ENCODE peak calls at places on chromosomes 16 and 17, in six cellular contexts. One of them, this sample, is unnamed.

GRCh38 chr16:66332599-66332998 is 33.9 kb upstream of the CDH5 start:
- DNase-seq in WTC11: no peak
- DNase-seq in HepG2: no peak
- DNase-seq in H1: no peak
- DNase-seq in K562: no peak
- DNase-seq in endothelial cell of umbilical vein: no peak
- DNase-seq in this sample: no peak

GRCh38 chr17:10844667-10845387 is 6.9 kb upstream of the PIRT start:
- DNase-seq in WTC11: peak
- DNase-seq in K562: peak
- DNase-seq in endothelial cell of umbilical vein: peak
- DNase-seq in HepG2: peak
- DNase-seq in H1: peak
- DNase-seq in this sample: peak

GRCh38 chr17:72008236-72008874 is 112.5 kb upstream of the SOX9 start:
- DNase-seq in K562: no peak
- DNase-seq in WTC11: no peak
- DNase-seq in HepG2: no peak
- DNase-seq in H1: no peak
- DNase-seq in endothelial cell of umbilical vein: no peak
- DNase-seq in this sample: no peak

GRCh38 chr16:83475108-83475507 is 332.7 kb upstream of the HSBP1 start:
- DNase-seq in H1: no peak
- DNase-seq in K562: peak
- DNase-seq in HepG2: no peak
- DNase-seq in endothelial cell of umbilical vein: no peak
- DNase-seq in WTC11: no peak
- DNase-seq in this sample: no peak

GRCh38 chr16:10600792-10601443 is 20.5 kb upstream of the EMP2 start:
- DNase-seq in H1: no peak
- DNase-seq in WTC11: no peak
- DNase-seq in K562: no peak
- DNase-seq in HepG2: no peak
- DNase-seq in endothelial cell of umbilical vein: no peak
- DNase-seq in this sample: no peak

GRCh38 chr17:35449371-35449931 is 885 bp upstream of the SLFN13 start:
- DNase-seq in endothelial cell of umbilical vein: no peak
- DNase-seq in H1: peak
- DNase-seq in WTC11: peak
- DNase-seq in K562: no peak
- DNase-seq in HepG2: no peak
- DNase-seq in this sample: no peak

GRCh38 chr17:5877948-5878347 is 192.2 kb upstream of the WSCD1 start:
- DNase-seq in K562: no peak
- DNase-seq in WTC11: no peak
- DNase-seq in HepG2: no peak
- DNase-seq in endothelial cell of umbilical vein: no peak
- DNase-seq in H1: no peak
- DNase-seq in this sample: no peak

GRCh38 chr16:82452002-82452741 is 174.6 kb upstream of the CDH13 start:
- DNase-seq in WTC11: no peak
- DNase-seq in K562: no peak
- DNase-seq in HepG2: no peak
- DNase-seq in H1: no peak
- DNase-seq in endothelial cell of umbilical vein: no peak
- DNase-seq in this sample: no peak

GRCh38 chr17:47733414-47734288 is 615 bp downstream of the TBX21 start:
- DNase-seq in endothelial cell of umbilical vein: no peak
- DNase-seq in HepG2: no peak
- DNase-seq in K562: no peak
- DNase-seq in WTC11: no peak
- DNase-seq in H1: no peak
- DNase-seq in this sample: no peak

GRCh38 chr16:12120331-12120981 is 143.9 kb downstream of the SNX29 start:
- DNase-seq in endothelial cell of umbilical vein: no peak
- DNase-seq in WTC11: no peak
- DNase-seq in K562: no peak
- DNase-seq in H1: no peak
- DNase-seq in HepG2: no peak
- DNase-seq in this sample: no peak

GRCh38 chr17:57142925-57143324 is 57.9 kb downstream of the AKAP1 start:
- DNase-seq in HepG2: no peak
- DNase-seq in H1: no peak
- DNase-seq in K562: no peak
- DNase-seq in WTC11: no peak
- DNase-seq in endothelial cell of umbilical vein: no peak
- DNase-seq in this sample: peak

GRCh38 chr16:11087691-11088431 is 143.5 kb downstream of the CLEC16A start:
- DNase-seq in WTC11: peak
- DNase-seq in H1: no peak
- DNase-seq in HepG2: no peak
- DNase-seq in endothelial cell of umbilical vein: no peak
- DNase-seq in K562: no peak
- DNase-seq in this sample: no peak

GRCh38 chr16:73432794-73433455 is 385.0 kb upstream of the ZFHX3 start:
- DNase-seq in WTC11: no peak
- DNase-seq in endothelial cell of umbilical vein: no peak
- DNase-seq in H1: no peak
- DNase-seq in K562: no peak
- DNase-seq in HepG2: no peak
- DNase-seq in this sample: no peak
- TF ChIP-seq JUN in WTC11: no peak
- TF ChIP-seq JUN in endothelial cell of umbilical vein: no peak
- TF ChIP-seq JUN in H1: no peak
- TF ChIP-seq JUN in K562: no peak
- TF ChIP-seq JUN in HepG2: no peak
- TF ChIP-seq JUN in this sample: no peak

GRCh38 chr16:7140899-7141298 is 191.7 kb upstream of the RBFOX1 start:
- DNase-seq in H1: no peak
- DNase-seq in WTC11: no peak
- DNase-seq in HepG2: no peak
- DNase-seq in K562: no peak
- DNase-seq in endothelial cell of umbilical vein: no peak
- DNase-seq in this sample: no peak
- TF ChIP-seq JUN in H1: no peak
- TF ChIP-seq JUN in WTC11: no peak
- TF ChIP-seq JUN in HepG2: no peak
- TF ChIP-seq JUN in K562: no peak
- TF ChIP-seq JUN in endothelial cell of umbilical vein: no peak
- TF ChIP-seq JUN in this sample: no peak

GRCh38 chr17:42005128-42005527 is 12.1 kb downstream of the DNAJC7 start:
- DNase-seq in endothelial cell of umbilical vein: no peak
- DNase-seq in H1: no peak
- DNase-seq in K562: no peak
- DNase-seq in HepG2: no peak
- DNase-seq in WTC11: no peak
- DNase-seq in this sample: no peak

GRCh38 chr17:42010898-42011516 is 6.2 kb downstream of the DNAJC7 start:
- DNase-seq in H1: no peak
- DNase-seq in HepG2: peak
- DNase-seq in endothelial cell of umbilical vein: peak
- DNase-seq in WTC11: no peak
- DNase-seq in K562: peak
- DNase-seq in this sample: peak

DNA sequence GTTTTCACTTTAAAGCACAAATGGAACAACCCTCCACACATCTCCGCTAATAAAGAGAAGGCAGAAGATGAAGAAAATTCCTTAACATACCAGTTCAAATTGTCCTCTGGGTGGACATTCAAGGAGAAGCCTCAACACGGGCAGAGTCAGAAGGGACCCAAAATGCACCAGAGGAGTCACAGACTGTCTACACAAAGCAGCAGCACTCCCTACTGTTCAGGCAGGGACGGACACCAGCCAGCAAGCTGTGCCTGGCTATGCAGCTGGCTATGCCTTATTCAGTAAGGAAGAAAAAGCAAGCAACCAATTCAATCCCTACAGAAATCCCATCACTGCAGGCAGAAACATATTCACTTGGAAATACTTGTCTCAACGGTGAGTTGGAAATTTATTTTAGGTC is 8.1 kb downstream of the DNAJC7 start:
- DNase-seq in H1: no peak
- DNase-seq in WTC11: no peak
- DNase-seq in endothelial cell of umbilical vein: no peak
- DNase-seq in K562: no peak
- DNase-seq in HepG2: peak
- DNase-seq in this sample: no peak
- TF ChIP-seq JUN in H1: no peak
- TF ChIP-seq JUN in WTC11: no peak
- TF ChIP-seq JUN in endothelial cell of umbilical vein: no peak
- TF ChIP-seq JUN in K562: no peak
- TF ChIP-seq JUN in HepG2: no peak
- TF ChIP-seq JUN in this sample: no peak

GRCh38 chr16:259226-259625 is 16.5 kb downstream of the RGS11 start:
- DNase-seq in endothelial cell of umbilical vein: no peak
- DNase-seq in H1: no peak
- DNase-seq in HepG2: no peak
- DNase-seq in K562: peak
- DNase-seq in WTC11: no peak
- DNase-seq in this sample: no peak

GRCh38 chr16:262121-262745 is 13.5 kb downstream of the RGS11 start:
- DNase-seq in endothelial cell of umbilical vein: no peak
- DNase-seq in H1: no peak
- DNase-seq in WTC11: no peak
- DNase-seq in HepG2: no peak
- DNase-seq in K562: no peak
- DNase-seq in this sample: no peak

GRCh38 chr16:260326-260725 is 15.4 kb downstream of the RGS11 start:
- DNase-seq in H1: no peak
- DNase-seq in HepG2: no peak
- DNase-seq in K562: no peak
- DNase-seq in WTC11: no peak
- DNase-seq in endothelial cell of umbilical vein: no peak
- DNase-seq in this sample: no peak

GRCh38 chr16:259814-260253 is 15.9 kb downstream of the RGS11 start:
- DNase-seq in H1: no peak
- DNase-seq in K562: no peak
- DNase-seq in endothelial cell of umbilical vein: no peak
- DNase-seq in HepG2: no peak
- DNase-seq in WTC11: no peak
- DNase-seq in this sample: no peak

GRCh38 chr16:261031-261691 is 14.6 kb downstream of the RGS11 start:
- DNase-seq in WTC11: no peak
- DNase-seq in K562: no peak
- DNase-seq in H1: no peak
- DNase-seq in endothelial cell of umbilical vein: no peak
- DNase-seq in HepG2: no peak
- DNase-seq in this sample: no peak
- TF ChIP-seq JUN in WTC11: no peak
- TF ChIP-seq JUN in K562: no peak
- TF ChIP-seq JUN in H1: no peak
- TF ChIP-seq JUN in endothelial cell of umbilical vein: no peak
- TF ChIP-seq JUN in HepG2: no peak
- TF ChIP-seq JUN in this sample: no peak

GRCh38 chr16:29784901-29785500 is 5.5 kb upstream of the KIF22 start:
- DNase-seq in endothelial cell of umbilical vein: peak
- DNase-seq in H1: peak
- DNase-seq in WTC11: peak
- DNase-seq in K562: peak
- DNase-seq in HepG2: no peak
- DNase-seq in this sample: no peak
- TF ChIP-seq JUN in endothelial cell of umbilical vein: no peak
- TF ChIP-seq JUN in H1: no peak
- TF ChIP-seq JUN in WTC11: no peak
- TF ChIP-seq JUN in K562: no peak
- TF ChIP-seq JUN in HepG2: no peak
- TF ChIP-seq JUN in this sample: no peak

GRCh38 chr16:3094289-3095027 is 4.6 kb downstream of the ZSCAN10 start:
- DNase-seq in H1: peak
- DNase-seq in K562: peak
- DNase-seq in HepG2: peak
- DNase-seq in endothelial cell of umbilical vein: peak
- DNase-seq in WTC11: peak
- DNase-seq in this sample: peak

GRCh38 chr16:3095869-3096268 is 3.2 kb downstream of the ZSCAN10 start:
- DNase-seq in HepG2: no peak
- DNase-seq in WTC11: no peak
- DNase-seq in K562: peak
- DNase-seq in endothelial cell of umbilical vein: no peak
- DNase-seq in H1: no peak
- DNase-seq in this sample: peak

GRCh38 chr16:3098459-3099394 is at the start of gene ZSCAN10:
- DNase-seq in H1: peak
- DNase-seq in endothelial cell of umbilical vein: no peak
- DNase-seq in K562: no peak
- DNase-seq in WTC11: peak
- DNase-seq in HepG2: no peak
- DNase-seq in this sample: no peak

GRCh38 chr16:3097266-3097665 is 1.8 kb downstream of the ZSCAN10 start:
- DNase-seq in HepG2: no peak
- DNase-seq in K562: no peak
- DNase-seq in endothelial cell of umbilical vein: no peak
- DNase-seq in H1: no peak
- DNase-seq in WTC11: no peak
- DNase-seq in this sample: no peak

DNA sequence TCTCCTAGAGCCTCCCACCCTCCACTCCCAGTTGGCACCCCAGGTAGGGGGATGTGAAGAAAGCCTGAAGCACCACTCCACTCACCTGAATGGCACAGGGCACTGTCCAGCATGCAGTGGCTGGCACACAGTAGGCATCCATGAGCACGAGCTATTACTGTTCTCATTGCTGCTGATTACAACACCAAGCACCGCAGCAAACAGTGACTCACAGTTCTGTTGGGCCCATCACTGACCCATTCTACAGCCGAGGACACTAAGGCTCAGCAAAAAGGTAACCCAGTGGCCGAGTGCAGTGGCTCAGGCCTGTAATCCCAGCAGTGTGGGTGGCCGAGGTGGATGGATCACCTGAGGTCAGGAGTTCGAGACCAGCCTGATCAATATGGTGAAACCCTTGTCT is 2.7 kb downstream of the ZSCAN10 start:
- DNase-seq in K562: no peak
- DNase-seq in endothelial cell of umbilical vein: no peak
- DNase-seq in HepG2: no peak
- DNase-seq in H1: no peak
- DNase-seq in WTC11: no peak
- DNase-seq in this sample: no peak
- TF ChIP-seq JUN in K562: no peak
- TF ChIP-seq JUN in endothelial cell of umbilical vein: no peak
- TF ChIP-seq JUN in HepG2: no peak
- TF ChIP-seq JUN in H1: no peak
- TF ChIP-seq JUN in WTC11: no peak
- TF ChIP-seq JUN in this sample: no peak

This sample was measured in A549.